ENCODE peak calls at places on chromosomes 13 and 19, in four cellular contexts. One of them, this sample, is unnamed.

GRCh38 chr19:48633148-48634035 is 3.8 kb downstream of the DBP start:
- DNase-seq in PC-9: no peak
- DNase-seq in H1: no peak
- DNase-seq in HCT116: no peak
- DNase-seq in this sample: no peak

GRCh38 chr19:38663957-38664502 is 16.6 kb downstream of the ACTN4 start:
- DNase-seq in PC-9: no peak
- DNase-seq in H1: no peak
- DNase-seq in HCT116: no peak
- DNase-seq in this sample: no peak

GRCh38 chr13:23899555-23899954 is 2.3 kb upstream of the C1QTNF9B start:
- DNase-seq in PC-9: peak
- DNase-seq in H1: no peak
- DNase-seq in HCT116: no peak
- DNase-seq in this sample: no peak

GRCh38 chr13:93080587-93080986 is 146.0 kb upstream of the GPC6 start:
- DNase-seq in PC-9: no peak
- DNase-seq in H1: no peak
- DNase-seq in HCT116: no peak
- DNase-seq in this sample: peak

GRCh38 chr19:29579308-29579910 is 26.7 kb upstream of the POP4 start:
- DNase-seq in PC-9: no peak
- DNase-seq in H1: no peak
- DNase-seq in HCT116: no peak
- DNase-seq in this sample: no peak

GRCh38 chr13:59318320-59318930 is 845.3 kb downstream of the DIAPH3 start:
- DNase-seq in PC-9: peak
- DNase-seq in H1: peak
- DNase-seq in HCT116: peak
- DNase-seq in this sample: peak

GRCh38 chr19:12675377-12675776 is 6.3 kb downstream of the DHPS start:
- DNase-seq in PC-9: no peak
- DNase-seq in H1: no peak
- DNase-seq in HCT116: no peak
- DNase-seq in this sample: no peak

GRCh38 chr19:6501740-6502648 is at the start of gene TUBB4A:
- DNase-seq in PC-9: no peak
- DNase-seq in H1: no peak
- DNase-seq in HCT116: no peak
- DNase-seq in this sample: no peak

GRCh38 chr13:111179908-111180756 is 65.0 kb downstream of the ARHGEF7 start:
- DNase-seq in PC-9: no peak
- DNase-seq in H1: no peak
- DNase-seq in HCT116: no peak
- DNase-seq in this sample: no peak

GRCh38 chr19:10206226-10206873 is 11.6 kb upstream of the DNMT1 start:
- DNase-seq in PC-9: peak
- DNase-seq in H1: no peak
- DNase-seq in HCT116: no peak
- DNase-seq in this sample: no peak

GRCh38 chr19:43778651-43779050 is 2.1 kb downstream of the KCNN4 start:
- DNase-seq in PC-9: no peak
- DNase-seq in H1: no peak
- DNase-seq in HCT116: no peak
- DNase-seq in this sample: no peak

GRCh38 chr19:52138614-52139290 is 986 bp downstream of the ZNF616 start:
- DNase-seq in PC-9: peak
- DNase-seq in H1: peak
- DNase-seq in HCT116: no peak
- DNase-seq in this sample: no peak

GRCh38 chr13:34391071-34391470 is 551.0 kb upstream of the NBEA start:
- DNase-seq in PC-9: no peak
- DNase-seq in H1: no peak
- DNase-seq in HCT116: no peak
- DNase-seq in this sample: no peak

GRCh38 chr19:2668188-2668763 is 34.2 kb downstream of the GNG7 start:
- DNase-seq in PC-9: no peak
- DNase-seq in H1: no peak
- DNase-seq in HCT116: no peak
- DNase-seq in this sample: no peak

GRCh38 chr19:18428837-18429674 is 8.9 kb downstream of the ISYNA1 start:
- DNase-seq in PC-9: no peak
- DNase-seq in H1: no peak
- DNase-seq in HCT116: no peak
- DNase-seq in this sample: no peak

GRCh38 chr13:105759467-105759866 is 776.0 kb downstream of the EFNB2 start:
- DNase-seq in PC-9: no peak
- DNase-seq in H1: no peak
- DNase-seq in HCT116: no peak
- DNase-seq in this sample: no peak

GRCh38 chr19:46928951-46929350 is 68.2 kb downstream of the ARHGAP35 start:
- DNase-seq in PC-9: no peak
- DNase-seq in H1: no peak
- DNase-seq in HCT116: no peak
- DNase-seq in this sample: no peak

GRCh38 chr13:72255908-72256307 is 388.9 kb upstream of the DACH1 start:
- DNase-seq in PC-9: peak
- DNase-seq in H1: peak
- DNase-seq in HCT116: peak
- DNase-seq in this sample: no peak

GRCh38 chr13:34611678-34612077 is 330.4 kb upstream of the NBEA start:
- DNase-seq in PC-9: no peak
- DNase-seq in H1: no peak
- DNase-seq in HCT116: no peak
- DNase-seq in this sample: no peak

GRCh38 chr19:7911509-7912143 is 3.0 kb upstream of the TGFBR3L start:
- DNase-seq in PC-9: no peak
- DNase-seq in H1: no peak
- DNase-seq in HCT116: no peak
- DNase-seq in this sample: no peak

GRCh38 chr19:2702170-2703076 is at the start of gene GNG7:
- DNase-seq in PC-9: peak
- DNase-seq in H1: no peak
- DNase-seq in HCT116: peak
- DNase-seq in this sample: no peak

GRCh38 chr13:33244907-33245287 is 40.7 kb downstream of the STARD13 start:
- DNase-seq in PC-9: no peak
- DNase-seq in H1: no peak
- DNase-seq in HCT116: no peak
- DNase-seq in this sample: no peak

GRCh38 chr13:63081400-63082014 is 1665.9 kb upstream of the PCDH20 start:
- DNase-seq in PC-9: no peak
- DNase-seq in H1: no peak
- DNase-seq in HCT116: no peak
- DNase-seq in this sample: no peak

GRCh38 chr19:383922-384800 is 24.8 kb downstream of the C2CD4C start:
- DNase-seq in PC-9: no peak
- DNase-seq in H1: peak
- DNase-seq in HCT116: no peak
- DNase-seq in this sample: no peak

GRCh38 chr13:32023698-32024097 is 7.9 kb upstream of the FRY start:
- DNase-seq in PC-9: no peak
- DNase-seq in H1: no peak
- DNase-seq in HCT116: no peak
- DNase-seq in this sample: no peak

GRCh38 chr19:7272856-7273578 is 21.2 kb downstream of the INSR start:
- DNase-seq in PC-9: no peak
- DNase-seq in H1: no peak
- DNase-seq in HCT116: no peak
- DNase-seq in this sample: peak

DNA sequence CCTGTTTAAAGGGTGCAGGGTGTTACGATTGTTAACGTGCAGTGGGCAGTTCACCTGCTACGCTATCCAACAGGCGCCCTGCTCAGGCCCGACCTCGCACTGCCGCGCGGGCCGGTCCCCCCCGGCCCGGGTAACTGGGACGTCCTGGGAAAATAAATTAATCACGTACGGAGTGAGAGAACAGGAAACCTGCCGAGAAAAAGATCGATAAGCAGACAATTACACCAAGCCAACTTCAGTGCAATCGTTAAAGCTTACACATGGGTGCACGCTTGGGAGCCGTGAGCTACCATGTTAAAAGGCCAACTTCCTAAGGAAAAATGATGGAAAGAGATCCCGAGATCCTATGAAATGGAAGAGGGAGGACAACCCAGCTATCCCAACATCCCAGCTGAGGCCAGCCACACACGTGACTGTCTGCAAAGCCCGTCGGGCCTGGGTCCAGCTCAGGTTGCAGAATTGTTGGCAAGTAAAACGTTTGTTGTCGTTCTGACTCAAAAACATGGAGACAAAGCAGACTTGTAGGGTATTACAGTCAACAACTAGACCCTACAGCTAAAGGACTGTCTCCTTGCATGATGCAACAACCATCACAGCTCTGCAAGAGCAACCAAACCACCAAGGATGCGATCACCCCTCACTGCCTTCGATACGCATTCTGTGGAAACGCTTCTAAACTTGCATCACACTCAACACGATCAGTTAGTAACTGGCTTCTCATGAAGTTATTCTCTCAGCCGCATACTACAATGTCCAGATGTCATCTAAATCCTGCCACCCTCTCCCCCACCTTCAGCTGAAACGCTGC is 741 bp upstream of the TUBGCP3 start:
- DNase-seq in PC-9: no peak
- DNase-seq in H1: no peak
- DNase-seq in HCT116: no peak
- DNase-seq in this sample: no peak
- H3K27ac ChIP-seq in PC-9: peak
- H3K27ac ChIP-seq in H1: no peak
- H3K27ac ChIP-seq in HCT116: peak
- H3K27ac ChIP-seq in this sample: peak

DNA sequence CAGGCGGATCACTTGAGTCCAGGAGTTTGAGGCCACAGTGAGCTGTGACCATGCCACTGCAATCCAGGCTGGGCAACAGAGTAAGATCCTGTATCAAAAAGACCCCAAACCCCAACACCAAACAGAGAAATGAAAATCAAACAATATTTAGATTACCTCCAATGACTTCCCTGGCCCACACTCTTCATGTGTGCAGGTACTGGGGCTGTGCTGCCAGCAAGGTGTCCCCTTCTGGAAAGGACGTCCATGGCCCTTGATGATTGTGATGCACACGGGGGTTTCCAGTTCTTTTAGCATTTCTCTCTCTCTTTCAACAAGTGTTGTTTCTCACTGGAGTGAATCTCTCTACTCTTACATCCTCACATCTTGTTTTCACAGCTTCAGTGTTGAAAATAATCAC is 23.7 kb upstream of the LGALS14 start:
- DNase-seq in PC-9: no peak
- DNase-seq in H1: no peak
- DNase-seq in HCT116: no peak
- DNase-seq in this sample: no peak
- H3K27ac ChIP-seq in PC-9: no peak
- H3K27ac ChIP-seq in H1: no peak
- H3K27ac ChIP-seq in HCT116: no peak
- H3K27ac ChIP-seq in this sample: no peak

GRCh38 chr19:34306213-34306661 is 51.9 kb downstream of the GARRE1 start:
- DNase-seq in PC-9: no peak
- DNase-seq in H1: no peak
- DNase-seq in HCT116: no peak
- DNase-seq in this sample: no peak
- H3K27ac ChIP-seq in PC-9: no peak
- H3K27ac ChIP-seq in H1: no peak
- H3K27ac ChIP-seq in HCT116: no peak
- H3K27ac ChIP-seq in this sample: no peak

GRCh38 chr13:67145950-67146349 is 84.2 kb downstream of the PCDH9 start:
- DNase-seq in PC-9: no peak
- DNase-seq in H1: no peak
- DNase-seq in HCT116: no peak
- DNase-seq in this sample: no peak

GRCh38 chr13:67143544-67144115 is 86.5 kb downstream of the PCDH9 start:
- DNase-seq in PC-9: no peak
- DNase-seq in H1: no peak
- DNase-seq in HCT116: no peak
- DNase-seq in this sample: no peak

GRCh38 chr13:67148219-67148583 is 81.9 kb downstream of the PCDH9 start:
- DNase-seq in PC-9: no peak
- DNase-seq in H1: no peak
- DNase-seq in HCT116: no peak
- DNase-seq in this sample: no peak

GRCh38 chr13:67147257-67148218 is 82.6 kb downstream of the PCDH9 start:
- DNase-seq in PC-9: no peak
- DNase-seq in H1: no peak
- DNase-seq in HCT116: no peak
- DNase-seq in this sample: peak

DNA sequence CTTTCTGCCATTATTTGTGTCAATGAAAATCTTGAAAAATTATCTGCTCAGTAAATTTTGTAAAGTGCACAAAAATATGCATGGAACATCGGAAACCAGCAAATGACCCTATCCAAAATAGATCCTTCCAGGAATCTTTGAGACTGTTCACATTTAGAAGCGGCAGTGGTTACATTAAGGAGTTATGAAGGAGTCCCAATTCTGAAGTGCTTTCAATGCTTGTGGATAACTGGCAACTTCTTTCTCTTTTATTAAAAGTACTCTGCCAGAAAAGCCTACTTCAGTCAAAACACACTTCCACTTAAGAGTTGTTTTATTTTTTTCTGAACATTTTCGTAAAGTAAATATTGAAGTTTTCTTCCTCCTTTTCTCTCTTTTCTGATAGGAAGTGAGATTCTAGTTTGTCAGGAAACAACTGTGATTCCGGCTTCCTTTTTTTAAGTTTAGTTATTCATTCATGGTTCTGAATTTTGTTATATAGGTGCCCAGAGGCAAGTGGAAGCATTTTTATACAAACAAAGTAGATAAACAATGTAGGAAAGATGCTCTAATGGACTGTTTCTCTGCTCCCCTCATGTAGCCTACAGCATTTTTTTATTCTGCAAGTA is 83.5 kb downstream of the PCDH9 start:
- DNase-seq in PC-9: no peak
- DNase-seq in H1: no peak
- DNase-seq in HCT116: no peak
- DNase-seq in this sample: no peak
- H3K27ac ChIP-seq in PC-9: no peak
- H3K27ac ChIP-seq in H1: no peak
- H3K27ac ChIP-seq in HCT116: no peak
- H3K27ac ChIP-seq in this sample: no peak

GRCh38 chr13:99123101-99124045 is 77.3 kb upstream of the UBAC2 start:
- DNase-seq in PC-9: no peak
- DNase-seq in H1: no peak
- DNase-seq in HCT116: no peak
- DNase-seq in this sample: no peak

GRCh38 chr13:99126821-99127220 is 73.8 kb upstream of the UBAC2 start:
- DNase-seq in PC-9: no peak
- DNase-seq in H1: no peak
- DNase-seq in HCT116: no peak
- DNase-seq in this sample: no peak

GRCh38 chr13:99124046-99124400 is 76.6 kb upstream of the UBAC2 start:
- DNase-seq in PC-9: no peak
- DNase-seq in H1: no peak
- DNase-seq in HCT116: no peak
- DNase-seq in this sample: no peak

GRCh38 chr13:99125335-99125915 is 75.2 kb upstream of the UBAC2 start:
- DNase-seq in PC-9: no peak
- DNase-seq in H1: no peak
- DNase-seq in HCT116: no peak
- DNase-seq in this sample: no peak

GRCh38 chr13:99124695-99125334 is 75.8 kb upstream of the UBAC2 start:
- DNase-seq in PC-9: peak
- DNase-seq in H1: no peak
- DNase-seq in HCT116: peak
- DNase-seq in this sample: no peak
- H3K27ac ChIP-seq in PC-9: no peak
- H3K27ac ChIP-seq in H1: no peak
- H3K27ac ChIP-seq in HCT116: no peak
- H3K27ac ChIP-seq in this sample: no peak

GRCh38 chr13:83216521-83217245 is 665.6 kb downstream of the SLITRK1 start:
- DNase-seq in PC-9: no peak
- DNase-seq in H1: no peak
- DNase-seq in HCT116: no peak
- DNase-seq in this sample: no peak
- H3K27ac ChIP-seq in PC-9: no peak
- H3K27ac ChIP-seq in H1: no peak
- H3K27ac ChIP-seq in HCT116: no peak
- H3K27ac ChIP-seq in this sample: no peak

This sample was measured in SK-N-MC.